ENCODE peak calls at places on chromosomes 11 and 22, in four cellular contexts. I is ovary, K is Right ventricle myocardium inferior, T is heart right ventricle. C is an unnamed sample.

GRCh38 chr22:28027453-28028448 is 108.7 kb upstream of the PITPNB start:
- DNase-seq in I (peak), K (no peak), T (no peak), C (no peak)

GRCh38 chr11:44014968-44015623 is 32.7 kb upstream of the ACCSL start:
- DNase-seq in I (no peak), K (no peak), T (no peak), C (no peak)

GRCh38 chr22:35102663-35103062 is 36.7 kb downstream of the ISX start:
- DNase-seq in I (no peak), K (no peak), T (no peak), C (no peak)

GRCh38 chr11:17864478-17864941 is 129.9 kb downstream of the KCNC1 start:
- DNase-seq in I (no peak), K (no peak), T (no peak), C (no peak)

GRCh38 chr22:44329179-44329796 is 16.5 kb upstream of the SHISAL1 start:
- DNase-seq in I (no peak), K (no peak), T (no peak), C (no peak)

GRCh38 chr22:32862936-32863661 is 61.6 kb downstream of the TIMP3 start:
- DNase-seq in I (no peak), K (no peak), T (no peak), C (no peak)

GRCh38 chr11:2387266-2387982 is 10.3 kb downstream of the CD81 start:
- DNase-seq in I (peak), K (no peak), T (no peak), C (peak)

GRCh38 chr22:23182289-23183106 is 2.2 kb downstream of the BCR start:
- DNase-seq in I (no peak), K (no peak), T (no peak), C (no peak)

GRCh38 chr22:23514317-23515038 is 65.6 kb downstream of the IGLL1 start:
- DNase-seq in I (no peak), K (no peak), T (no peak), C (no peak)

C was measured in kidney.